ENCODE peak calls at places on chromosomes 3 and 15, in eight cellular contexts. X, E, I, D, W, V, L and S are unnamed samples.

GRCh38 chr15:74482661-74483060 is 21.7 kb upstream of the UBL7 start:
- DNase-seq in X (peak), E (no peak), I (peak), D (no peak), W (no peak), V (no peak), L (no peak), S (no peak)

GRCh38 chr15:93180656-93181055 is 91.6 kb upstream of the RGMA start:
- DNase-seq in X (no peak), E (peak), I (no peak), D (no peak), W (no peak), V (no peak), L (no peak), S (no peak)

GRCh38 chr3:29552036-29552435 is 271.2 kb downstream of the RBMS3 start:
- DNase-seq in X (peak), E (no peak), I (no peak), D (no peak), W (no peak), V (no peak), L (no peak), S (no peak)

GRCh38 chr3:149475451-149476060 is 1.1 kb downstream of the TM4SF4 start:
- DNase-seq in X (no peak), E (peak), I (no peak), D (no peak), W (no peak), V (no peak), L (no peak), S (no peak)

GRCh38 chr3:71201939-71202338 is 381.6 kb downstream of the FOXP1 start:
- DNase-seq in X (no peak), E (no peak), I (no peak), D (no peak), W (no peak), V (no peak), L (no peak), S (peak)

GRCh38 chr15:58346361-58346760 is 85.4 kb upstream of the LIPC start:
- DNase-seq in X (no peak), E (no peak), I (no peak), D (no peak), W (no peak), V (peak), L (no peak), S (peak)

GRCh38 chr3:73868688-73869315 is 244.1 kb upstream of the PDZRN3 start:
- DNase-seq in X (peak), E (peak), I (peak), D (no peak), W (peak), V (peak), L (no peak), S (peak)

GRCh38 chr3:16070707-16071106 is 103.8 kb upstream of the GALNT15 start:
- DNase-seq in X (no peak), E (no peak), I (no peak), D (no peak), W (no peak), V (no peak), L (no peak), S (no peak)

GRCh38 chr3:101676219-101676764 is 640 bp downstream of the ZBTB11 start:
- DNase-seq in X (peak), E (peak), I (peak), D (peak), W (peak), V (peak), L (no peak), S (peak)

GRCh38 chr3:186930639-186931486 is 537 bp downstream of the ST6GAL1 start:
- DNase-seq in X (peak), E (peak), I (peak), D (peak), W (peak), V (no peak), L (peak), S (no peak)

GRCh38 chr3:98892263-98892662 is 9.2 kb downstream of the DCBLD2 start:
- DNase-seq in X (no peak), E (no peak), I (no peak), D (no peak), W (no peak), V (no peak), L (no peak), S (no peak)

GRCh38 chr3:42637001-42637400 is 16.5 kb upstream of the ZBTB47 start:
- DNase-seq in X (no peak), E (no peak), I (no peak), D (no peak), W (no peak), V (no peak), L (no peak), S (no peak)

GRCh38 chr3:105367406-105368213 is 901 bp downstream of the ALCAM start:
- DNase-seq in X (peak), E (peak), I (peak), D (peak), W (peak), V (no peak), L (peak), S (peak)